ENCODE peak calls at places on chromosomes 5 and 9, in six cellular contexts. I, V, D, R, K and S are unnamed samples. For H3K9me3 and H3K4me1, the result is how much of the 10 kb centered on the place peaks cover.

GRCh38 chr9:82062245-82062644 is 73.7 kb downstream of the SPATA31D1 start:
- DNase-seq in I (no peak), V (no peak), D (no peak), R (no peak), K (no peak), S (no peak)

GRCh38 chr5:53343187-53343586 is 137.2 kb upstream of the FST start:
- DNase-seq in I (no peak), V (no peak), D (no peak), R (no peak), K (no peak), S (no peak)

GRCh38 chr5:3612561-3613175 is 17.0 kb downstream of the IRX1 start:
- DNase-seq in I (no peak), V (no peak), D (no peak), R (no peak), K (no peak), S (no peak)

GRCh38 chr9:133823189-133824105 is 85.3 kb upstream of the SARDH start:
- DNase-seq in I (no peak), V (no peak), D (no peak), R (no peak), K (no peak), S (no peak)

GRCh38 chr5:163386352-163386751 is 51.0 kb upstream of the CCNG1 start:
- DNase-seq in I (no peak), V (no peak), D (no peak), R (no peak), K (no peak), S (no peak)

GRCh38 chr9:15146121-15146820 is 160.7 kb downstream of the TTC39B start:
- DNase-seq in I (no peak), V (no peak), D (no peak), R (no peak), K (no peak), S (no peak)

GRCh38 chr5:143226872-143227271 is 176.6 kb downstream of the NR3C1 start:
- DNase-seq in I (no peak), V (no peak), D (no peak), R (no peak), K (no peak), S (no peak)

GRCh38 chr5:142095035-142095434 is 13.5 kb upstream of the NDFIP1 start:
- DNase-seq in I (peak), V (no peak), D (no peak), R (no peak), K (no peak), S (no peak)

GRCh38 chr5:168216989-168217388 is 74.5 kb upstream of the WWC1 start:
- DNase-seq in I (no peak), V (no peak), D (no peak), R (no peak), K (no peak), S (no peak)

GRCh38 chr5:143093452-143094086 is 309.9 kb downstream of the NR3C1 start:
- DNase-seq in I (no peak), V (no peak), D (no peak), R (no peak), K (no peak), S (no peak)

GRCh38 chr5:115494570-115495289 is 49.8 kb downstream of the FEM1C start:
- DNase-seq in I (no peak), V (no peak), D (no peak), R (no peak), K (no peak), S (no peak)

DNA sequence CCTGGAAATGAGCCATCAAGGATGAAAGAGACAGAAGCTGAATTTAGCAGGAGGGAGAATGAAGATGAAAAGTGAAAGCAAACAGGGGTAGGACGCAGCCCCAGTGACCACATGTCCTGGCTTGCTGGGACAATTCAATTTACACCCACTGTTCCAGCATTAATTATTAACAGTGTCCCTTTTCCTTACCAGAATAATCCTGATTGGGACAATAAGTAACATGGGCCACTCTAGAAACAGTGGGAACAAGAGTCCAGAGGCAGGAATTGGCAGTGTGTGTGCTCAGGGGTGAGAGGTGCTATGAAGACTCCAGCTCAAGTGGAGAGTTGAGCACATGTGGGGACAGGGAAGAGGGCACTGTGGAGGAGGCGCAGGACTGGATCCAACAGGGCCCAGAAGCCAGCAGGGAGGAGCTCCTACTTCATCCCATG is 147.1 kb downstream of the C5orf15 start:
- DNase-seq in I (no peak), V (no peak), D (no peak), R (no peak), K (no peak), S (no peak)
- H3K9me3 ChIP-seq in I (under half), V (under half), D (under half), R (under half), K (under half), S (under half)

GRCh38 chr5:10202089-10202753 is 47.5 kb downstream of the ATPSCKMT start:
- DNase-seq in I (no peak), V (no peak), D (no peak), R (no peak), K (no peak), S (no peak)

GRCh38 chr5:10201223-10201868 is 48.3 kb downstream of the ATPSCKMT start:
- DNase-seq in I (no peak), V (peak), D (no peak), R (no peak), K (no peak), S (no peak)

GRCh38 chr5:10198021-10198420 is 51.7 kb downstream of the ATPSCKMT start:
- DNase-seq in I (no peak), V (no peak), D (no peak), R (no peak), K (no peak), S (no peak)

GRCh38 chr5:10194083-10194482 is 55.6 kb downstream of the ATPSCKMT start:
- DNase-seq in I (no peak), V (no peak), D (no peak), R (no peak), K (no peak), S (no peak)

DNA sequence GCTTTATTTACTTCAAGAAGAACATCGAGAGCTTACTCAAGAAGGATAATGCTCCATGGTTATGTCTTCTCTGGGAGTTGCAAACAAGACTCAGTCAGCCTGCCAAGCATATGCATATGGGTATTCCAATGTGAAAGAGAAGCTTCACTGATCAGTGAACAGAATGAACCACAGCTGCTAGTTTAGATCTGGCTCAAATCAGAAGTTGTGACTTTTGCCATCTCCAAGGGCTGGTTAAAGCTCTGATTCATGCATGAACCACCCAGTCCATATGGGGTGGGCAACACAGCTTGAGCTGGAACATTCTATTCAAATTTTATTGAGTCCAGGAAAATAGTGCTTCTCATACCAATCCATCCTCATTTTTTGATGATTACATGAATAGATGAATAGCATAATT is 50.0 kb downstream of the ATPSCKMT start:
- DNase-seq in I (no peak), V (no peak), D (no peak), R (no peak), K (no peak), S (no peak)
- H3K4me1 ChIP-seq in I (under half), V (under half), D (under half), R (under half), K (under half), S (under half)

DNA sequence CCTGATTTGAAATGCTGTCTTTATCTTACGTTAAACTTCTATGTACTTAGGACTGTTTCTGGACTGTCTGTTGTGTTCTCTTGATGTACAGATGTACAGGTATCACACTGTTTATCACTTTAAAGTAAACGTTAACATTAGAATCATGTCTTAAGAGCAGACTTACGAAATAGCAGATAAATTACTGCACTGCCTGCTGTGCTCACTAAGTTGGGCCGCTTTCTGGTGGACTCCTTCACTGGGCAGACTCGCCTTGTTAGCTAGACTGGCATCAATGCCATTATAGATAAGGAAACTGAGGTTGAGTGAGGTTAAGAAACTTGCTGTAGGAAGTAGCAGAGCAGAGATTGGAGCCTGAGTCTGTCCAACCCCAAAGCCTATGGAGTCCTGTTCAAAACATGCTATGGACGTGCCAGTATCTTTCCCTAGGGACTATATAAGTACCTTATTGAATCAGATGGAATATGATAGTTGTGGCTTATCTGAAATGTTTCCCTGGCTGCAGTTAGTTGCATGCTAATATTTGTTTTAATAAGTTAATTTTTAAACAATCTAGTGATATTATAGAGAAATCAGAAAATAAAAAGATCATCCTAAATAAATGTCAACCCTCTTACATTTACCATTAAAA is 16.9 kb downstream of the ZNF618 start:
- DNase-seq in I (no peak), V (no peak), D (no peak), R (no peak), K (no peak), S (no peak)
- H3K9me3 ChIP-seq in I (under half), V (under half), D (under half), R (under half), K (under half), S (under half)

GRCh38 chr5:170974487-170974886 is 112.7 kb downstream of the RANBP17 start:
- DNase-seq in I (no peak), V (no peak), D (no peak), R (no peak), K (no peak), S (no peak)
- H3K4me1 ChIP-seq in I (under half), V (under half), D (under half), R (under half), K (under half), S (under half)

GRCh38 chr5:27311544-27311943 is 273.2 kb upstream of the CDH9 start:
- DNase-seq in I (no peak), V (no peak), D (no peak), R (no peak), K (no peak), S (no peak)
- H3K9me3 ChIP-seq in I (under half), V (under half), D (under half), R (under half), K (under half), S (under half)

GRCh38 chr5:157280927-157281326 is 15.0 kb downstream of the CYFIP2 start:
- DNase-seq in I (no peak), V (no peak), D (no peak), R (no peak), K (peak), S (no peak)
- H3K4me1 ChIP-seq in I (under half), V (under half), D (under half), R (under half), K (under half), S (under half)